ENCODE peak calls at places on chromosome X, in four cellular contexts. Z is naive B cell, S is NCI-H1436, R is HT1080. O is an unnamed sample.

GRCh38 chrX:133323450-133323849 is 91.8 kb downstream of the GPC4 start:
- DNase-seq in Z (no peak), S (no peak), R (no peak), O (no peak)

GRCh38 chrX:46698691-46699090 is 60.2 kb downstream of the SLC9A7 start:
- DNase-seq in Z (no peak), S (no peak), R (peak), O (peak)

GRCh38 chrX:1442016-1442665 is 10.6 kb downstream of the ASMTL start:
- DNase-seq in Z (no peak), S (no peak), R (no peak), O (no peak)

GRCh38 chrX:136202889-136203288 is 48.3 kb downstream of the MAP7D3 start:
- DNase-seq in Z (no peak), S (no peak), R (no peak), O (no peak)

GRCh38 chrX:69015564-69016218 is 149.6 kb downstream of the PJA1 start:
- DNase-seq in Z (no peak), S (no peak), R (no peak), O (no peak)

GRCh38 chrX:2664497-2664896 is 26.6 kb upstream of the CD99 start:
- DNase-seq in Z (no peak), S (no peak), R (no peak), O (no peak)

GRCh38 chrX:53481816-53482485 is 47.8 kb upstream of the HSD17B10 start:
- DNase-seq in Z (peak), S (peak), R (peak), O (peak)

GRCh38 chrX:46376246-46376885 is 168.9 kb downstream of the ZNF674 start:
- DNase-seq in Z (no peak), S (peak), R (peak), O (peak)

GRCh38 chrX:2629316-2630168 is 61.6 kb upstream of the CD99 start:
- DNase-seq in Z (peak), S (no peak), R (no peak), O (no peak)

GRCh38 chrX:143648705-143649104 is 12.8 kb upstream of the SLITRK4 start:
- DNase-seq in Z (no peak), S (peak), R (peak), O (no peak)

GRCh38 chrX:31279359-31279758 is 207.5 kb upstream of the FTHL17 start:
- DNase-seq in Z (no peak), S (no peak), R (peak), O (peak)

GRCh38 chrX:826448-826847 is 195.9 kb downstream of the SHOX start:
- DNase-seq in Z (no peak), S (no peak), R (no peak), O (no peak)

GRCh38 chrX:1239681-1240142 is 27.3 kb upstream of the CRLF2 start:
- DNase-seq in Z (peak), S (no peak), R (peak), O (no peak)

GRCh38 chrX:24110049-24110448 is 39.5 kb upstream of the ZFX start:
- DNase-seq in Z (no peak), S (no peak), R (no peak), O (no peak)

GRCh38 chrX:13078739-13079444 is 34.5 kb upstream of the FAM9C start:
- DNase-seq in Z (no peak), S (no peak), R (peak), O (no peak)